ENCODE peak calls at places on chromosomes 13 and 19, in seven cellular contexts. U is GM03348, K is neural progenitor cell, S is activated gamma-delta T cell, Z is kidney epithelial cell, A is glomerular endothelial cell, X is lower leg skin. V is an unnamed sample.

GRCh38 chr19:55070755-55071502 is 4.7 kb upstream of the EPS8L1 start:
- DNase-seq in S (no peak), K (no peak), Z (no peak), U (peak), A (no peak), X (no peak), V (no peak)

GRCh38 chr13:26377038-26377437 is 123.1 kb downstream of the CDK8 start:
- DNase-seq in K (peak), Z (no peak), U (peak), S (no peak), X (no peak), A (no peak), V (peak)

GRCh38 chr19:47151627-47152026 is 21.0 kb downstream of the SAE1 start:
- DNase-seq in Z (no peak), X (no peak), A (no peak), S (no peak), K (no peak), U (no peak), V (no peak)

GRCh38 chr13:42820450-42820849 is 39.1 kb downstream of the FAM216B start:
- DNase-seq in Z (no peak), U (peak), K (no peak), A (no peak), S (no peak), X (no peak), V (no peak)

GRCh38 chr19:5339950-5340636 is 519 bp downstream of the PTPRS start:
- DNase-seq in A (no peak), U (peak), S (no peak), Z (no peak), X (no peak), K (peak), V (peak)

GRCh38 chr13:111629933-111630332 is 309.5 kb downstream of the TEX29 start:
- DNase-seq in Z (no peak), S (no peak), X (no peak), U (no peak), A (no peak), K (peak), V (no peak)

GRCh38 chr19:52722062-52723005 is 12.5 kb downstream of the ZNF611 start:
- DNase-seq in Z (no peak), A (no peak), S (no peak), U (peak), K (no peak), X (no peak), V (no peak)

GRCh38 chr19:42284066-42284501 is 15.0 kb downstream of the CIC start:
- DNase-seq in S (peak), Z (no peak), X (peak), U (peak), K (peak), A (no peak), V (peak)

GRCh38 chr19:38691938-38692457 is 44.5 kb downstream of the ACTN4 start:
- DNase-seq in X (no peak), K (no peak), S (no peak), U (peak), A (no peak), Z (peak), V (no peak)

GRCh38 chr19:18203863-18204393 is at the start of gene RAB3A:
- DNase-seq in Z (peak), X (peak), U (peak), K (peak), A (peak), S (peak), V (peak)

GRCh38 chr19:4279530-4280422 is 710 bp downstream of the SHD start:
- DNase-seq in U (peak), X (no peak), K (peak), Z (no peak), S (no peak), A (no peak), V (no peak)